ENCODE peak calls at places on chromosome 7, in eight cellular contexts. F is NCI-H748 treated with DMSO at 0.1 percent for 48 hours; H is GM03348; K is stimulated activated CD4-positive, alpha-beta T cell treated with anti-CD3 and anti-CD28 coated beads, Interleukin-2, amount 100 ng/mL, for 48 hours; W is T-helper 17 cell; I is heart left ventricle; C is tibial artery; U is activated T-helper 1 cell treated with anti-CD3 and anti-CD28 coated beads, Interleukin-12 subunit alpha, Interleukin-12 subunit beta, Interleukin-2, Interleukin-4 antibody, amounts not matched to agents 30 ng/mL and 10 ng/mL and 1 ng/mL, durations not matched to agents 14 hours and 24 hours and 36 hours. J is an unnamed sample.

GRCh38 chr7:68760556-68760955 is 837.7 kb upstream of the AUTS2 start:
- DNase-seq in F (no peak), K (no peak), U (no peak), W (no peak), C (no peak), I (no peak), H (no peak), J (no peak)

GRCh38 chr7:1974714-1975113 is 258.0 kb downstream of the MAD1L1 start:
- DNase-seq in W (no peak), H (no peak), F (no peak), K (no peak), U (no peak), I (no peak), C (no peak), J (peak; percentile 61)

GRCh38 chr7:80907141-80907601 is 11.7 kb downstream of the SEMA3C start:
- DNase-seq in I (no peak), C (no peak), W (no peak), H (no peak), U (no peak), K (no peak), F (no peak), J (no peak)

GRCh38 chr7:4794591-4795350 is 19.3 kb downstream of the AP5Z1 start:
- DNase-seq in W (no peak), I (no peak), F (no peak), C (no peak), U (no peak), H (no peak), K (no peak), J (no peak)

GRCh38 chr7:21076054-21076453 is 289.4 kb upstream of the SP8 start:
- DNase-seq in W (no peak), K (no peak), F (peak; percentile 98), I (no peak), C (no peak), H (no peak), U (no peak), J (peak; percentile 94)

GRCh38 chr7:129664029-129665012 is 52.8 kb downstream of the NRF1 start:
- DNase-seq in I (no peak), U (no peak), H (peak; percentile 75), C (no peak), F (peak; percentile 49), K (no peak), W (no peak), J (peak; percentile 62)

GRCh38 chr7:138898255-138898654 is 82.9 kb downstream of the KIAA1549 start:
- DNase-seq in H (no peak), U (no peak), F (no peak), C (no peak), W (no peak), I (no peak), K (no peak), J (no peak)

GRCh38 chr7:39356531-39356930 is 209.7 kb upstream of the YAE1 start:
- DNase-seq in I (no peak), C (no peak), W (no peak), F (no peak), H (peak; percentile 16), U (no peak), K (no peak), J (no peak)